ENCODE peak calls at places on chromosomes 2 and 18, in five cellular contexts. A is GM12878, V is SK-N-SH, J is H1, D is K562. X is an unnamed sample. For H3K27me3, the result is how much of the 10 kb centered on the place peaks cover.

GRCh38 chr2:194822657-194823056 is 834.4 kb upstream of the SLC39A10 start:
- DNase-seq in A (no peak), V (no peak), J (no peak), D (no peak), X (no peak)

GRCh38 chr2:30382995-30383394 is 64.1 kb upstream of the LCLAT1 start:
- DNase-seq in A (no peak), V (no peak), J (no peak), D (no peak), X (no peak)

GRCh38 chr18:9095297-9096012 is 7.0 kb upstream of the NDUFV2 start:
- DNase-seq in A (peak), V (no peak), J (no peak), D (peak), X (peak)

GRCh38 chr2:66571873-66572272 is 136.9 kb downstream of the MEIS1 start:
- DNase-seq in A (no peak), V (no peak), J (no peak), D (no peak), X (no peak)

GRCh38 chr2:71532327-71532726 is 79.0 kb downstream of the DYSF start:
- DNase-seq in A (no peak), V (no peak), J (no peak), D (no peak), X (no peak)

GRCh38 chr2:209431701-209432100 is 7.9 kb downstream of the MAP2 start:
- DNase-seq in A (no peak), V (no peak), J (no peak), D (no peak), X (no peak)

GRCh38 chr2:154484338-154485099 is 214.0 kb upstream of the KCNJ3 start:
- DNase-seq in A (no peak), V (no peak), J (no peak), D (no peak), X (no peak)

GRCh38 chr2:176643711-176644110 is 374.5 kb downstream of the MTX2 start:
- DNase-seq in A (no peak), V (peak), J (no peak), D (no peak), X (no peak)

GRCh38 chr2:197229509-197230458 is 80.8 kb downstream of the ANKRD44 start:
- DNase-seq in A (no peak), V (no peak), J (no peak), D (no peak), X (no peak)

GRCh38 chr2:39504790-39505335 is 67.8 kb upstream of the MAP4K3 start:
- DNase-seq in A (no peak), V (no peak), J (no peak), D (no peak), X (no peak)

GRCh38 chr2:121343191-121343590 is 58.2 kb upstream of the TFCP2L1 start:
- DNase-seq in A (no peak), V (no peak), J (no peak), D (no peak), X (no peak)

GRCh38 chr2:128026422-128027277 is 1.2 kb downstream of the SAP130 start:
- DNase-seq in A (no peak), V (no peak), J (no peak), D (no peak), X (no peak)

GRCh38 chr2:229654437-229654836 is 59.9 kb downstream of the DNER start:
- DNase-seq in A (no peak), V (no peak), J (no peak), D (no peak), X (no peak)

GRCh38 chr18:48367557-48367956 is 41.6 kb downstream of the ZBTB7C start:
- DNase-seq in A (no peak), V (no peak), J (no peak), D (no peak), X (no peak)

GRCh38 chr2:96594701-96595152 is 43.4 kb downstream of the KANSL3 start:
- DNase-seq in A (no peak), V (no peak), J (no peak), D (no peak), X (no peak)

GRCh38 chr18:73147591-73147990 is 279.8 kb upstream of the NETO1 start:
- DNase-seq in A (no peak), V (no peak), J (no peak), D (no peak), X (no peak)

GRCh38 chr2:120110507-120110906 is 97.6 kb downstream of the EPB41L5 start:
- DNase-seq in A (no peak), V (no peak), J (no peak), D (no peak), X (peak)

GRCh38 chr2:1594281-1595171 is 149.8 kb downstream of the PXDN start:
- DNase-seq in A (no peak), V (no peak), J (no peak), D (no peak), X (no peak)

GRCh38 chr2:38099096-38099997 is 23.4 kb upstream of the CYP1B1 start:
- DNase-seq in A (no peak), V (no peak), J (no peak), D (no peak), X (no peak)

GRCh38 chr2:120773186-120773800 is 37.6 kb downstream of the GLI2 start:
- DNase-seq in A (no peak), V (no peak), J (no peak), D (no peak), X (no peak)

DNA sequence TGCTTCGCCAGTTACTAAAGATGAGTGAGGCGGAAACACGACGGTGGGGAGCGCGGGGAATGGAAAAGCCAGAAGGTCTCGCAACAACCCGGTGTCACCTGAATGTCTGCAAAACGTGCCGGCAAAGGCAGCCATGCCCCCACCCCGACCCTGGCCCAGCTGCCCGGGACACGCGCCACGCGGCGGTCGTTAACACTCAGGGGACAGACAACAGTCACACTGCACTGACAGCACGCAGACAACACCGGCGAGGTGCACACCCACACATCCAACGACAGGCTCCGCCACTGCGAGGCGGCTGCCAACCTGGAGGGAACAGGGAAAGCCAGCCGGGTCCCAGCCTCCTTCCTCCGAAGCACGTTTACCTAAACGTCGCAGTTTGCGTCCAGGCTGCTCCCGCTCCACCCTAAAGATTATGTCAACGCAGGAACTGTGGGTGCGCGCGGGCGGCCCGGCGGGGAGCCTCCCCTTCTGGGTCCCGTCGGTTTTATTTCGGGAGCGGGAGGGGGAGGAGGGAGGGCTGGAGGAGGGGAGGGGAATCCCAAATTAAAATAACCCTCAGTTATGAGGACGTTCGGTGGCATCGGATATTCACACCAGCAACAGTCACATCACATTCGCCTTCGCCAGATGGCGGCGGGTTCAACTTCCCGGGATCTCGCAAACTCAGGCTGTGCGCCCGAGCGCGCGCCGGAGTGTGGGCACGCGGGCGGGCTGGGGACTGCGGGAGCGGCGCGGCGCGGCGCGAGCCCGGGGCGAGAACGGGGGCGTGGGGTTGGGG is 694 bp downstream of the PTGR3 start:
- DNase-seq in A (no peak), V (peak), J (no peak), D (peak), X (peak)
- H3K27me3 ChIP-seq in A (under half), V (under half), J (half or more), D (under half), X (under half)

DNA sequence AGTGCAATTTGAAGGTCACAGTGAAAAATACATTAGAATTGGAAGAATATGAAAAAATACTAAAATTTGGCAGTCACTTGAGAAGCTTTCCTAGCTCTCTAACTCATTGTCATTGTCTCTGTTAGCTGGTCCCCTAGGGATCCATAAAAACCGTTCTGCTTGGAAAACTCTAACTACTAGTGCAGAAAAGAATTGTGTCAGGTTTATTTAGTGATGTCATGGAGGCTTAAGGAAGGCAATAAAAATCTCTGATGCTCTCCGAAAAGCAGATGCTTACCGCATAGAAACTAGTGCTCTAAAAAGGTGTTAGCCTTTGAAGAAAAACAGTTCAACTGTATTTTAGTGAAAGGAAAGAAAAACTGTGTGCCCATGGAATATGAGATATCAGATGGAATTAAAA is 150.1 kb upstream of the DLGAP1 start:
- DNase-seq in A (no peak), V (no peak), J (no peak), D (no peak), X (no peak)
- TF ChIP-seq GABPA in A (no peak), V (no peak), J (no peak), D (no peak), X (no peak)

DNA sequence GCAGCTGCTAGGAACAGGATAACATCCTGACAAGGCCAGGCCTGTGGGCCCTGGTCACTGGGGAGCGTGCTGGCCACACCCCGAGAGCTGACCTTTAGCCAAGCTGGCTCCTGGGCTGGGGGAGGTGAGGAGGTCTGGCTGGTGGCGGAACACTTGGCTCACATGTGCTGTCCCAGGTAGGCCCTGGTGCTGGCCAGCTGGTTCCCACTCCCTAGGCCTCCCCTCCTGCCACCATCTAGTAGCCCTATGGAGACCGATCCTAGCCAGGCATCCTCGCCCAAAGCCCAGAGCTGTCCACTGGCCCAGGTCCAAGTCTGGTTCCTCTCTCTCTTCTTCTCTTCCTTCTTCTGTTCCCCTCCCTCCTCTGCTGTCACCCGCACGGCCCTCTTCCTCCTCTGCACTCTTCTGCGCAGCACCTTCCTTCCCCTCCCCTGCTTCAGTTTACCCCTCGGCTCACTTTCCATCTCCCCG is 52.4 kb downstream of the TNS1 start:
- DNase-seq in A (no peak), V (no peak), J (no peak), D (no peak), X (no peak)
- H3K27me3 ChIP-seq in A (under half), V (under half), J (under half), D (under half), X (under half)

GRCh38 chr2:190359896-190360376 is 16.5 kb downstream of the INPP1 start:
- DNase-seq in A (no peak), V (peak), J (no peak), D (no peak), X (no peak)
- TF ChIP-seq GABPA in A (no peak), V (no peak), J (no peak), D (no peak), X (no peak)

GRCh38 chr18:50190926-50191325 is 4.0 kb downstream of the MYO5B start:
- DNase-seq in A (no peak), V (no peak), J (no peak), D (no peak), X (no peak)

GRCh38 chr18:50195689-50196088 is 742 bp upstream of the MYO5B start:
- DNase-seq in A (no peak), V (no peak), J (no peak), D (no peak), X (no peak)

GRCh38 chr18:50194623-50195532 is at the start of gene MYO5B:
- DNase-seq in A (no peak), V (peak), J (no peak), D (peak), X (peak)

GRCh38 chr18:50193796-50194622 is 938 bp downstream of the MYO5B start:
- DNase-seq in A (no peak), V (no peak), J (no peak), D (no peak), X (no peak)

GRCh38 chr18:50192903-50193795 is 1.8 kb downstream of the MYO5B start:
- DNase-seq in A (no peak), V (peak), J (no peak), D (no peak), X (no peak)
- H3K27me3 ChIP-seq in A (under half), V (under half), J (under half), D (under half), X (half or more)

DNA sequence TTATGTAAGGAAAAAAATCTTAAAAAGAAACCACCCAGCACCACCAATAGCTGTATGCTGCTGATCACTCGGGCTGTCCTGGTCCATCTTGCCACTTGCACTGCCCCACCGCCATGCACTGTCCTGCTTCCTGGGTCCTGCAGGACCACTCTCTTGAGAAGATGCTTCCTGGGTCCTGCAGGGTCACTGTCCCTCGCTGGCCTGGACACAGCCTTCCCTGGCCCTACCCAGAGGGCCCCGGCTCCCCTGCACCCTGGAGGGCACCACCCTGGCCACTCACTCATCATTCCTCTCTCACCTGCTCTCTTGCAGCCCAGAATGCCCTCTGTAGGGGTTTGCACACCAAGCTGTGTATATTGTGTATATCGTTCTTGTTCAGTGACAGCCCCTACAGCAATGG is 2.4 kb upstream of the OTOS start:
- DNase-seq in A (no peak), V (no peak), J (no peak), D (no peak), X (no peak)
- TF ChIP-seq GABPA in A (no peak), V (no peak), J (no peak), D (no peak), X (no peak)

GRCh38 chr2:174325373-174325772 is 9.4 kb upstream of the SP9 start:
- DNase-seq in A (no peak), V (no peak), J (no peak), D (peak), X (no peak)
- H3K27me3 ChIP-seq in A (under half), V (half or more), J (under half), D (under half), X (under half)

GRCh38 chr18:50310080-50310479 is 22.6 kb upstream of the CXXC1 start:
- DNase-seq in A (no peak), V (no peak), J (no peak), D (no peak), X (peak)

GRCh38 chr18:50307738-50308470 is 20.4 kb upstream of the CXXC1 start:
- DNase-seq in A (peak), V (peak), J (peak), D (peak), X (peak)

GRCh38 chr18:50311573-50312106 is 24.1 kb upstream of the CXXC1 start:
- DNase-seq in A (no peak), V (no peak), J (no peak), D (no peak), X (peak)

GRCh38 chr18:50307400-50307737 is 19.9 kb upstream of the CXXC1 start:
- DNase-seq in A (no peak), V (no peak), J (no peak), D (no peak), X (no peak)

DNA sequence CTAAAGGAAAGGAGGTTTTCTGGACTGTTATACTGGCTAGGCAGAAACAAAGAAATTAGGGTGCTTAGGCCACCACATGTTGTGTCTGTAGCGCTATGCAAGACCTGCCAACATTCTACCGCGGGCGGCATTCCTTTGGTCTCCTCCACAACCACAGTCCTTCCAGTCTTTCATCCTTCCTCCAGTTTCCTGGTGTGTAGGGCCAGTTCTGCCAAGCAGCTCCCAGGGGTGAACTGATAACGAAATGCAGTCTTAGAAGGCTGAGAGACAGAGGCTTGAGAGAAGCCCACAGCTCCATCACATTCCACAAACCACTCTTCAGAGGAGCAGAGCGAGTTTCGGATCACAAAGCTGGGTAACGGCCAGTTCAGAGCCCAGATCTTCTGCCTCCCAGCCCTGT is 19.5 kb upstream of the CXXC1 start:
- DNase-seq in A (no peak), V (no peak), J (no peak), D (peak), X (no peak)
- TF ChIP-seq GABPA in A (no peak), V (no peak), J (no peak), D (no peak), X (no peak)

DNA sequence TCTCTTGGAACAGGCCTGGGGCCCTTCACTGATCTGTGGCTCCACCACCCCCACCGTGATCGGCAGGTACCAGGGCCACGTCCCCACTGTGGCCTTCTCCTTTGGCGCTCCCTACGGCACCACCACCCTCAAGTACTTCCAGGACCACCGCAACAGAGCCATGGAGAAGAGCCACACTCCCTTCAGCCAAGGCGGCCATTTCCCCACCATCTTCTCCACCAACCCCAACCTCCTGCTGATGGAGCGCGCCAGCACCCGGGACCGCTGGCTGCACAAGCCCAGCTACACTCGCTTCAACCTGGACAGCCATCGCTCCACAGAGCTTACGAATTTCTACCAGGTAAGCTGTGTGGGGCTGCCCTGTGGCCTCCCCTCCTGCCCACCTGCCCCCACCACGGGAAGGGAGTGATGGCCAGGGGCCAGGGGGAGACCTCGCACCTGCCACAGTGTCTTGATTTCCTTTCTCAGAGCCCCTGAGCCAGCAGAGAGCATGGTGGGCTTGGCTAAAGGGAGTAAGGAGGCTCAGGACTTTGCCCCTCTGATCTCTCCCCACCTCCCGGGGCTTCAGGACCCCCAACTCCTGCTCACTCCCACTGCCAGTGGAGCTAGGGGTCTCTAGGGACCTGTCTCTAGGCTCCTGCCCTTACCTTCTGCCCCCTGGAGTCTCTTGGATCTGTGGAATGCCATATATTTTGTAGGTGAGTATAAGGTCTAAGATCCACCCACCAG is 65.2 kb downstream of the CIB4 start:
- DNase-seq in A (no peak), V (no peak), J (no peak), D (no peak), X (no peak)
- H3K27me3 ChIP-seq in A (under half), V (half or more), J (under half), D (under half), X (under half)